ENCODE peak calls at places on chromosome 7, in four cellular contexts. E is cardiac fibroblast, Z is midbrain, N is activated gamma-delta T cell treated with Interleukin-2 at 50 U/mL for 16 hours. S is an unnamed sample.

GRCh38 chr7:12291870-12292269 is 80.8 kb downstream of the TMEM106B start:
- DNase-seq in E (peak), Z (no peak), N (no peak), S (no peak)

GRCh38 chr7:26924149-26924767 is 59.9 kb upstream of the SKAP2 start:
- DNase-seq in E (no peak), Z (no peak), N (no peak), S (no peak)

GRCh38 chr7:28570113-28570969 is 158.0 kb downstream of the CREB5 start:
- DNase-seq in E (no peak), Z (no peak), N (no peak), S (no peak)

GRCh38 chr7:112708236-112708635 is 82.0 kb downstream of the TMEM168 start:
- DNase-seq in E (no peak), Z (no peak), N (no peak), S (no peak)

GRCh38 chr7:151115836-151116418 is 29.7 kb downstream of the AGAP3 start:
- DNase-seq in E (no peak), Z (no peak), N (no peak), S (no peak)

GRCh38 chr7:41656357-41656756 is 46.5 kb downstream of the INHBA start:
- DNase-seq in E (peak), Z (no peak), N (no peak), S (no peak)

GRCh38 chr7:136009488-136010079 is 32.4 kb upstream of the MTPN start:
- DNase-seq in E (peak), Z (peak), N (no peak), S (no peak)

GRCh38 chr7:140175221-140176218 is 1.3 kb downstream of the KDM7A start:
- DNase-seq in E (peak), Z (peak), N (peak), S (peak)

GRCh38 chr7:2665359-2665791 is 22.6 kb upstream of the AMZ1 start:
- DNase-seq in E (no peak), Z (no peak), N (no peak), S (no peak)

GRCh38 chr7:98360221-98361124 is 40.4 kb downstream of the BAIAP2L1 start:
- DNase-seq in E (no peak), Z (no peak), N (no peak), S (peak)

GRCh38 chr7:73482746-73483145 is 39.3 kb downstream of the BAZ1B start:
- DNase-seq in E (no peak), Z (no peak), N (no peak), S (peak)

S was measured in WERI-Rb-1.